ENCODE peak calls at places on chromosome 21, in eight cellular contexts. Y, R, S, D, P, T, I and Z are unnamed samples.

GRCh38 chr21:36419996-36420395 is 34.8 kb downstream of the CHAF1B start:
- DNase-seq in Y (peak), R (peak), S (peak), D (peak), P (peak), T (peak), I (peak), Z (peak)

GRCh38 chr21:44892095-44892494 is 18.6 kb upstream of the PTTG1IP start:
- DNase-seq in Y (no peak), R (no peak), S (no peak), D (no peak), P (no peak), T (no peak), I (no peak), Z (no peak)

GRCh38 chr21:29436143-29436542 is 137.4 kb downstream of the BACH1 start:
- DNase-seq in Y (peak), R (peak), S (no peak), D (no peak), P (no peak), T (no peak), I (no peak), Z (no peak)

GRCh38 chr21:46634966-46635323 is 529 bp upstream of the PRMT2 start:
- DNase-seq in Y (no peak), R (peak), S (peak), D (peak), P (peak), T (peak), I (peak), Z (peak)

GRCh38 chr21:31248598-31248997 is 95.5 kb downstream of the TIAM1 start:
- DNase-seq in Y (no peak), R (no peak), S (peak), D (no peak), P (peak), T (no peak), I (no peak), Z (no peak)

GRCh38 chr21:41957991-41958766 is 4.4 kb upstream of the C2CD2 start:
- DNase-seq in Y (no peak), R (no peak), S (peak), D (peak), P (peak), T (peak), I (peak), Z (peak)

GRCh38 chr21:45763074-45763473 is 119.5 kb downstream of the PCBP3 start:
- DNase-seq in Y (no peak), R (no peak), S (no peak), D (no peak), P (no peak), T (no peak), I (no peak), Z (no peak)

GRCh38 chr21:44370027-44370735 is 16.8 kb downstream of the TRPM2 start:
- DNase-seq in Y (no peak), R (no peak), S (peak), D (no peak), P (peak), T (peak), I (peak), Z (peak)

GRCh38 chr21:31606081-31606874 is 53.2 kb upstream of the SOD1 start:
- DNase-seq in Y (no peak), R (no peak), S (no peak), D (no peak), P (peak), T (no peak), I (no peak), Z (no peak)

GRCh38 chr21:43295016-43295958 is 126.5 kb downstream of the CRYAA start:
- DNase-seq in Y (no peak), R (no peak), S (no peak), D (no peak), P (no peak), T (no peak), I (no peak), Z (no peak)

GRCh38 chr21:38798481-38798882 is 7.2 kb upstream of the ETS2 start:
- DNase-seq in Y (no peak), R (peak), S (peak), D (no peak), P (peak), T (no peak), I (no peak), Z (no peak)

GRCh38 chr21:23016617-23017016 is 2018.4 kb downstream of the NCAM2 start:
- DNase-seq in Y (no peak), R (no peak), S (no peak), D (no peak), P (no peak), T (peak), I (no peak), Z (no peak)

GRCh38 chr21:43936186-43936967 is 71.4 kb downstream of the AGPAT3 start:
- DNase-seq in Y (no peak), R (no peak), S (no peak), D (no peak), P (no peak), T (no peak), I (no peak), Z (no peak)

GRCh38 chr21:33559813-33560212 is 17.0 kb downstream of the SON start:
- DNase-seq in Y (no peak), R (no peak), S (no peak), D (no peak), P (no peak), T (no peak), I (no peak), Z (no peak)

GRCh38 chr21:16305686-16306085 is 575.9 kb downstream of the USP25 start:
- DNase-seq in Y (no peak), R (no peak), S (no peak), D (no peak), P (no peak), T (no peak), I (no peak), Z (no peak)

GRCh38 chr21:36104306-36105300 is 30.3 kb upstream of the CBR3 start:
- DNase-seq in Y (peak), R (peak), S (no peak), D (no peak), P (no peak), T (no peak), I (no peak), Z (peak)

GRCh38 chr21:26800001-26800400 is 45.2 kb downstream of the ADAMTS1 start:
- DNase-seq in Y (no peak), R (no peak), S (no peak), D (no peak), P (no peak), T (no peak), I (no peak), Z (no peak)